ENCODE peak calls at places on chromosomes 11 and 22, in four cellular contexts. S is type B pancreatic cell, G is GM13977, V is right lobe of liver. C is an unnamed sample.

GRCh38 chr11:8788616-8789015 is 106.0 kb downstream of the RPL27A start:
- DNase-seq in S (no peak), G (no peak), V (no peak), C (no peak)

GRCh38 chr22:39920134-39920743 is 19.4 kb downstream of the GRAP2 start:
- DNase-seq in S (no peak), V (no peak), G (no peak), C (peak)

GRCh38 chr11:57779275-57779674 is 17.7 kb downstream of the CTNND1 start:
- DNase-seq in G (no peak), S (no peak), V (no peak), C (no peak)

GRCh38 chr11:76596652-76597051 is 73.9 kb downstream of the LRRC32 start:
- DNase-seq in G (no peak), S (no peak), V (no peak), C (no peak)

GRCh38 chr11:3609416-3610265 is 32.2 kb downstream of the ART5 start:
- DNase-seq in G (peak), V (no peak), S (no peak), C (peak)

GRCh38 chr11:28759311-28759710 is 651.1 kb downstream of the METTL15 start:
- DNase-seq in S (no peak), G (no peak), V (no peak), C (no peak)

GRCh38 chr11:83641511-83641910 is 355.3 kb upstream of the CCDC90B start:
- DNase-seq in V (no peak), S (no peak), G (no peak), C (no peak)

GRCh38 chr22:20316844-20317401 is 2.9 kb downstream of the DGCR6L start:
- DNase-seq in G (no peak), S (no peak), V (no peak), C (no peak)

GRCh38 chr11:18720811-18721575 is 5.0 kb downstream of the IGSF22 start:
- DNase-seq in G (peak), S (peak), V (peak), C (peak)

DNA sequence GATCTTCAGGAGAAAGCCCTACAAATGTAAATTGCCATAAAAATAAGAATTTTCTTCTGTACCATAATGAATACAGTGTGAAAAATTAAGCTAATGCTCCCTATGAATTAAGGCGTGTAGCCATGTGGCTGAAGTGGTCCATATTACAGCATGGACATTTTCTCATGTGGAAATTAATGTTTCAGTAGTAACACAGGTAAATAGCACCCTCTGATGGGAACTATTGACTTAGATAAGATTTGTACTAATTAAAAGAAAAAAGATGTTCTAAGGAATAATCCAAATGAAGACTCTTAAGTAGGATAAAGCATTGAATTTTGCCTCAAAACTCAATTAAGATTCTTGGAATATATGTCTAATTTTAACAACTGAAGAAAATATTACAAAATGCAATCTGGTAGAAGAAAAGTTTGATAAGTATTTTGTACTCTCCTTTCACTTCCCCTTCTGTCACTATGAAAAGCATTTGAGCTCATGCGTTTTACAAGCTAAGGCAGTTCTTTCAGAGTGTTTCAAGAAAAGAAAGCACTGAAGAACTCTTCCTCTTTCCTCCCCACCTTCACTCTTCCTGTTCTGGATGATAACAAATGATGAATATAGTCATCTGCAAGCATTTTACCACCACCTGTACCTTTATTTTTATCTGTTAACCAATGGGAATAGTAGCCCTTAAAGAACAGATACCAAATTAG is 9.9 kb upstream of the OR8D2 start:
- DNase-seq in G (peak), S (no peak), V (no peak), C (no peak)
- TF ChIP-seq CTCF in G (no peak), S (no peak), V (no peak), C (no peak)

DNA sequence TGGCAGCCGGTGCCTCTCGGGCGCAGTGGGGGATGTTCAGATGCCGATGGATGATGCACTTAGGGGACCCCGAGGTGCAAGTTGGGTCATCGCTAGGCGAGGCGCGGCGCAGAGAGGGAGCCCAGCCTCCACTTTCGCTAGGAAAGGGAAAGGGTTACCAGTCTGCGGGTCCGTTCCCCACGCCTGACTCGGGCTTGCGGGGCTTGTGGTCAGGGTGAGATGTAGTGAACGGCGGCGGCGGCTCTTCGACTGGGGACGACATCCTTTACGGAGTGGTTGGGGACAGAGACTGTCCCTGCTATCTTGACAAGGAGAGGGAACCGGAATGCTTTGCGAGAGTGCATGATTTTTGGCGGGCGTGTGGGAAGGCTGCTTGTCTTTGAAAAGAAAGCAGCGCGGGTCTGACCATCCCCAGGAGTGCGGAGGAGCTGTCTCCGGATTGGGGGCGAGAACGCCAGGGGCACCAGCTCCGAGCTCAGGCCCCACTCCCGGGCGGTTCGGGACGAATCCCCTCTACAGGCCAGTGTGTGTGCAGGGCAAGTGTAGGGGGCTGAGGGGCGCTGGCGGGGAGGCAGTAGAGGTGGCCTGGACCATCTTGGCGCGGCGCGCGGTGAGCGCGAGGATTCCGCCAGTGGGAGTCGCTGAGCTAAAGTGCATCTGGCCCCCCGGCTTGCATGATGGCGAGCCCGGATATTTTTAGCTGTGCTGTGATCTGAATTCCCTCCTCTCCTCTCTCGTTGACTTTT is 1.1 kb downstream of the FAT3 start:
- DNase-seq in S (peak), V (no peak), G (peak), C (no peak)
- TF ChIP-seq CTCF in S (no peak), V (no peak), G (no peak), C (no peak)

DNA sequence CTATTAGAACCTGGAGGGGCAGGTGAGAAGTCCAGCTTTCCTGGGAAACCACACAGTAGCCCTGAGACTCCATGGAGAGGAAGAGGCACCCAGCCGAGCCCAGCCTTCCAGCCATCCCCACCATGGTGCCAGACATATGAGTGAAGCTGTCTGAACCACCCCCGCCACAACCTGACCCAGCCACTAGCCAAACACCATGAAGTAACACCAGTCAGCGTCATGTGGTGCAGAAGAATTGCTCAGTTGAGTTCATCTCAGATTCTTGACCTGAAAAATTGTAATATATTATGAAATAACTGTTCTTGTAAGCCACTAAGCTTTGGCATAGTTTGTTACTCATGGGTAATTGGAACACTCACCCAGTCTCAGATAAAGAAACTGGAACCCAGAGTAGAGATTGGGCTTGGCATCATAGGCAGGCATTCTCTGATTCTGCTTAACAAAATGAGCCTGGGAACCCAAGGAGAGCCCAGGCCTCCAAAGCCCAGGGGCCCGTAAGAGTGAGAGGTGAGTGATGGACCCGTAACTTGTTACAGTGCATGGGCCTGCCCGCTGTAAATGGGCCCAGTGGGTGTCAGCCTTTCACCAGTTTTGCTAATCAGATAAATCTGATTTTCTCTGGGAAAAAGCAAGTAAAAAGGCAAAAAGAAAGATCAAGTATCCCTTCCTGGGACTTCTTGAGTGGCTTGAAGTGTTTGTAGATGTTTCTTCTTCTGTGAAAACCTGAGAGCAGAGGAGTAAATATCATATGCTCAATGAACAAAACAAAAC is 305.5 kb downstream of the DDX10 start:
- DNase-seq in S (no peak), V (no peak), G (no peak), C (no peak)
- TF ChIP-seq CTCF in S (no peak), V (no peak), G (no peak), C (no peak)

DNA sequence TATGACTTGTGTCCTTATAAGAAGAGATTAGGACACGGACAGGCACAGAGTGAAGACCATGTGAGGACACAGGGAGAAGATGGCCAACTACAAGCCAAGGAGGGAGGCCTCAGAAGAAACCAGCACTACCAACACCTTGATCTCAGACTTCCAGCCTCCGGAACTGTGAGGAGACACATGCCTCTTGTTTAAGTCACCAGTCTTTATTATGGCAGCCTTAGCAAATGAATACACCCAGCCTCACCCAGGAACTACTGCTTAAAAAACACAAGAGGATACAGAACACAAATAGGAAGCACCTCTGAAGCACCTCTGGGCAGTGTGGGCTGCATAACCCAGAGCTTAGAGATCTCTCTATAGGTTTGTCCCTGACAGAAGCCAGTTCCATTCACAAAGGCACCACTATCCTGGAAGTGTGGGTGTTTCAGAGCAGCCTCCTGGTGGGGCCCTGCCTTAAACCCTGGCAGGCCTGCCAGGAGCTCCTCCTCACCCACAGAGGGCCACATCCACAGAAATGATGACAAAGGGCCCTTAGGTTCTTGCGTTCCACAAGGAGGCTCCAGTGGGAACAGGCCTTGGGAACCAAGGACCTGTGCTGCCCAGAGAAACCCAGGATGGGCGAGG is 58.8 kb downstream of the CHRDL2 start:
- DNase-seq in G (no peak), V (no peak), S (no peak), C (no peak)
- TF ChIP-seq CTCF in G (no peak), V (no peak), S (no peak), C (no peak)